ENCODE peak calls at places on chromosomes 4 and X, in nine cellular contexts. D, G, Z, S, Y, N, B, Q and E are unnamed samples. For H3K4me1, the result is how much of the 10 kb centered on the place peaks cover.

GRCh38 chr4:43330288-43330687 is 437.8 kb downstream of the GRXCR1 start:
- DNase-seq in D (peak), G (no peak), Z (no peak), S (no peak), Y (no peak), N (no peak), B (no peak), Q (no peak), E (no peak)

GRCh38 chr4:106365613-106366012 is 3.0 kb downstream of the GIMD1 start:
- DNase-seq in D (peak), G (no peak), Z (no peak), S (peak), Y (no peak), N (no peak), B (no peak), Q (no peak), E (no peak)

GRCh38 chrX:12903646-12904045 is 2.8 kb upstream of the TLR8 start:
- DNase-seq in D (no peak), G (no peak), Z (no peak), S (no peak), Y (no peak), N (no peak), B (no peak), Q (no peak), E (no peak)

GRCh38 chrX:105975382-105975781 is 63.1 kb downstream of the SERPINA7 start:
- DNase-seq in D (no peak), G (no peak), Z (no peak), S (peak), Y (no peak), N (no peak), B (no peak), Q (no peak), E (no peak)

GRCh38 chrX:20857746-20858145 is 516.5 kb upstream of the CNKSR2 start:
- DNase-seq in D (peak), G (no peak), Z (no peak), S (peak), Y (no peak), N (no peak), B (no peak), Q (no peak), E (no peak)

GRCh38 chr4:123783936-123784335 is 387.3 kb downstream of the SPRY1 start:
- DNase-seq in D (peak), G (no peak), Z (no peak), S (no peak), Y (no peak), N (no peak), B (no peak), Q (no peak), E (no peak)

GRCh38 chr4:152700151-152700550 is 20.4 kb upstream of the TMEM154 start:
- DNase-seq in D (peak), G (no peak), Z (no peak), S (no peak), Y (no peak), N (no peak), B (no peak), Q (no peak), E (peak)

GRCh38 chr4:85910985-85911384 is 436.0 kb downstream of the ARHGAP24 start:
- DNase-seq in D (no peak), G (no peak), Z (no peak), S (no peak), Y (no peak), N (no peak), B (no peak), Q (no peak), E (peak)

GRCh38 chr4:90317785-90318184 is 190.6 kb downstream of the CCSER1 start:
- DNase-seq in D (peak), G (no peak), Z (no peak), S (no peak), Y (no peak), N (no peak), B (no peak), Q (no peak), E (no peak)

GRCh38 chrX:16082470-16083085 is 40.8 kb upstream of the GRPR start:
- DNase-seq in D (no peak), G (no peak), Z (no peak), S (no peak), Y (no peak), N (no peak), B (no peak), Q (no peak), E (no peak)

GRCh38 chr4:31005037-31005436 is 284.9 kb downstream of the PCDH7 start:
- DNase-seq in D (no peak), G (no peak), Z (no peak), S (no peak), Y (no peak), N (no peak), B (no peak), Q (no peak), E (no peak)

GRCh38 chr4:101630319-101630986 is 160.1 kb upstream of the BANK1 start:
- DNase-seq in D (no peak), G (no peak), Z (no peak), S (no peak), Y (no peak), N (no peak), B (no peak), Q (no peak), E (no peak)

GRCh38 chr4:8917321-8917811 is 45.7 kb upstream of the HMX1 start:
- DNase-seq in D (no peak), G (peak), Z (peak), S (no peak), Y (no peak), N (no peak), B (peak), Q (no peak), E (no peak)

GRCh38 chrX:132193872-132194574 is 25.2 kb downstream of the RAP2C start:
- DNase-seq in D (no peak), G (no peak), Z (no peak), S (no peak), Y (no peak), N (no peak), B (no peak), Q (no peak), E (no peak)

GRCh38 chr4:55004831-55005230 is 120.6 kb downstream of the KDR start:
- DNase-seq in D (peak), G (no peak), Z (peak), S (no peak), Y (no peak), N (no peak), B (no peak), Q (no peak), E (no peak)

GRCh38 chr4:100417565-100417964 is 100.3 kb downstream of the EMCN start:
- DNase-seq in D (peak), G (no peak), Z (no peak), S (no peak), Y (peak), N (no peak), B (no peak), Q (no peak), E (no peak)

GRCh38 chrX:113929004-113929403 is 654.9 kb upstream of the HTR2C start:
- DNase-seq in D (peak), G (peak), Z (no peak), S (peak), Y (peak), N (no peak), B (peak), Q (peak), E (peak)

GRCh38 chr4:124278477-124278876 is 434.1 kb downstream of the ANKRD50 start:
- DNase-seq in D (peak), G (no peak), Z (no peak), S (no peak), Y (no peak), N (no peak), B (no peak), Q (no peak), E (no peak)

GRCh38 chr4:106585920-106586349 is 217.4 kb upstream of the GIMD1 start:
- DNase-seq in D (no peak), G (no peak), Z (no peak), S (no peak), Y (no peak), N (no peak), B (no peak), Q (no peak), E (no peak)

GRCh38 chrX:153867139-153867538 is 18.8 kb downstream of the L1CAM start:
- DNase-seq in D (no peak), G (no peak), Z (no peak), S (no peak), Y (no peak), N (no peak), B (no peak), Q (no peak), E (no peak)

GRCh38 chr4:78667764-78668163 is 108.4 kb upstream of the BMP2K start:
- DNase-seq in D (no peak), G (no peak), Z (no peak), S (no peak), Y (no peak), N (no peak), B (no peak), Q (no peak), E (no peak)

GRCh38 chrX:24410514-24411189 is 50.2 kb downstream of the SUPT20HL1 start:
- DNase-seq in D (no peak), G (no peak), Z (no peak), S (no peak), Y (no peak), N (no peak), B (no peak), Q (no peak), E (no peak)

GRCh38 chr4:7815562-7815961 is 124.1 kb downstream of the AFAP1 start:
- DNase-seq in D (peak), G (no peak), Z (no peak), S (peak), Y (no peak), N (no peak), B (no peak), Q (no peak), E (no peak)

GRCh38 chrX:86946569-86946968 is 571.0 kb upstream of the KLHL4 start:
- DNase-seq in D (no peak), G (no peak), Z (no peak), S (peak), Y (no peak), N (no peak), B (no peak), Q (no peak), E (peak)

GRCh38 chrX:17160971-17161370 is 214.0 kb upstream of the NHS start:
- DNase-seq in D (no peak), G (no peak), Z (no peak), S (peak), Y (no peak), N (no peak), B (no peak), Q (no peak), E (no peak)

GRCh38 chr4:64360664-64361398 is 48.4 kb downstream of the TECRL start:
- DNase-seq in D (no peak), G (no peak), Z (no peak), S (no peak), Y (no peak), N (no peak), B (no peak), Q (no peak), E (peak)

GRCh38 chrX:151713859-151714258 is 2.0 kb upstream of the FATE1 start:
- DNase-seq in D (no peak), G (no peak), Z (no peak), S (peak), Y (peak), N (no peak), B (no peak), Q (no peak), E (peak)

GRCh38 chr4:78039678-78040077 is 17.4 kb upstream of the FRAS1 start:
- DNase-seq in D (no peak), G (no peak), Z (no peak), S (no peak), Y (no peak), N (no peak), B (no peak), Q (no peak), E (no peak)

DNA sequence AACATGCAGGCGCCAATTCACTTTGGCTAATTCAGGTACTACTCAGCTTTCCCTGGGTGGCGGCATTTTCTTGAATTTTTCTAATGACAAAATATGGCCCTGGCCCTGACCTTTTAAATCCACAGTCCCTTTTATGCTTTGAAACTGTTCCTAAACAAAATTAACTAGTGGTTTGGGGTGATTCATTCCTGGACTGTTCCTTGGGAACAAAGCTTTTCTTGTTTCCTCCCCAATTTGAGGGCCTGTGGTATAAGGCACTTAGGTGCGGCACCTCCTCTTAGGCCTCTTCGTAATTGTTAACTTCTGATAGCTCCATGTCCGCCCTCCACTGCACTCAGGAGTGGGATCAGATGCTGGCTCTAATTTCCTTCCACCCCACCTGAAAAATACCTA is 40.6 kb downstream of the NSG1 start:
- DNase-seq in D (peak), G (no peak), Z (no peak), S (no peak), Y (no peak), N (no peak), B (no peak), Q (no peak), E (no peak)
- H3K4me1 ChIP-seq in D (under half), G (under half), Z (under half), S (under half), Y (under half), N (under half), B (under half), Q (under half), E (under half)

DNA sequence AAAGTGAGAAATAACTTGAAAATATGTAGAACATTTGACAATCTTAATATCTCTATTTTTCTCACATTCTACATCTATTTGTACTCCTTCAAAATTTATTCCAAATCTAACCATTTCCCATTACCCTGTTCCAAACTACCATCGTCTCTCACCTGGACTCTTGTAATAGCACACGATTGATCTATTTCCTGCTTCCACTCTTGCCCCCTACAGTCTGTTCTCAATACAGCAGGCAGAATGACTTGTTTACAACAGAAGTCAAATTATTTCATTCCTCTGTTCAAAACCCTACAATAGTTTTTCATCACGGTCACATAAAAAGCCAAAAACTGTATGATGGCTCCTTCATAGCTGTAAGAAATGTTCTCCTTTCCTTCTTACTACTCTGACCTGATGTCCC is 21.1 kb upstream of the LUZP4 start:
- DNase-seq in D (no peak), G (no peak), Z (no peak), S (peak), Y (peak), N (no peak), B (no peak), Q (no peak), E (peak)
- TF ChIP-seq CTCF in D (peak), G (peak), Z (no peak), S (no peak), Y (peak), N (peak), B (no peak), Q (peak), E (peak)

DNA sequence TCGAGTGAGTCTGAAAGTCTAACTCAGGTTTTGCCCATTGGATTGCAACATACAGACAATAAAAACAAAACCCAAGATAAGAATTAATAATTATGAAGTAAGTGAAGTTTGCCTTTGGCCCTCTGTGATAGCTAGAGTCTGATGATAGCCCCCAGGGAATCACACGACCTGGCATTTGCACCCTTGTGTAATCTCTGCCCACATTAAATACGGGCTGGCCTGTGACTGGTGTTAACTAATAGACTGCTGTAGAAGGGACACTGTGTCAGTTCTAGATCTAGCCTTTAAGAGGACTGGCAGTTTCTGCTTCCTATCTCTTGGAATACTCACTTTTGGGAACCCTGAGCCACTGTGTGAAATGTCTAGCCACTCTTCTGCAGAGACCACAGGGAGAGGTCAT is 8.0 kb upstream of the CXorf66 start:
- DNase-seq in D (no peak), G (no peak), Z (no peak), S (no peak), Y (no peak), N (no peak), B (no peak), Q (no peak), E (no peak)
- H3K4me3 ChIP-seq in D (no peak), G (no peak), Z (no peak), S (no peak), Y (no peak), N (no peak), B (no peak), Q (no peak), E (no peak)

GRCh38 chrX:110120025-110120424 is 117.1 kb downstream of the TMEM164 start:
- DNase-seq in D (no peak), G (no peak), Z (no peak), S (peak), Y (no peak), N (no peak), B (peak), Q (no peak), E (no peak)

GRCh38 chrX:110116581-110116980 is 113.7 kb downstream of the TMEM164 start:
- DNase-seq in D (no peak), G (no peak), Z (no peak), S (no peak), Y (no peak), N (no peak), B (no peak), Q (no peak), E (no peak)

GRCh38 chrX:110118535-110118934 is 115.6 kb downstream of the TMEM164 start:
- DNase-seq in D (no peak), G (no peak), Z (no peak), S (no peak), Y (no peak), N (no peak), B (no peak), Q (no peak), E (no peak)

GRCh38 chrX:110116066-110116465 is 113.2 kb downstream of the TMEM164 start:
- DNase-seq in D (no peak), G (no peak), Z (no peak), S (no peak), Y (no peak), N (no peak), B (no peak), Q (no peak), E (no peak)

GRCh38 chrX:110119480-110119879 is 116.6 kb downstream of the TMEM164 start:
- DNase-seq in D (no peak), G (no peak), Z (no peak), S (no peak), Y (no peak), N (no peak), B (no peak), Q (no peak), E (no peak)
- H3K4me1 ChIP-seq in D (under half), G (under half), Z (under half), S (under half), Y (under half), N (under half), B (under half), Q (under half), E (under half)

GRCh38 chrX:31038585-31039326 is 33.1 kb downstream of the FTHL17 start:
- DNase-seq in D (peak), G (peak), Z (no peak), S (peak), Y (peak), N (no peak), B (peak), Q (peak), E (peak)
- TF ChIP-seq CTCF in D (peak), G (peak), Z (peak), S (peak), Y (peak), N (peak), B (no peak), Q (peak), E (peak)

DNA sequence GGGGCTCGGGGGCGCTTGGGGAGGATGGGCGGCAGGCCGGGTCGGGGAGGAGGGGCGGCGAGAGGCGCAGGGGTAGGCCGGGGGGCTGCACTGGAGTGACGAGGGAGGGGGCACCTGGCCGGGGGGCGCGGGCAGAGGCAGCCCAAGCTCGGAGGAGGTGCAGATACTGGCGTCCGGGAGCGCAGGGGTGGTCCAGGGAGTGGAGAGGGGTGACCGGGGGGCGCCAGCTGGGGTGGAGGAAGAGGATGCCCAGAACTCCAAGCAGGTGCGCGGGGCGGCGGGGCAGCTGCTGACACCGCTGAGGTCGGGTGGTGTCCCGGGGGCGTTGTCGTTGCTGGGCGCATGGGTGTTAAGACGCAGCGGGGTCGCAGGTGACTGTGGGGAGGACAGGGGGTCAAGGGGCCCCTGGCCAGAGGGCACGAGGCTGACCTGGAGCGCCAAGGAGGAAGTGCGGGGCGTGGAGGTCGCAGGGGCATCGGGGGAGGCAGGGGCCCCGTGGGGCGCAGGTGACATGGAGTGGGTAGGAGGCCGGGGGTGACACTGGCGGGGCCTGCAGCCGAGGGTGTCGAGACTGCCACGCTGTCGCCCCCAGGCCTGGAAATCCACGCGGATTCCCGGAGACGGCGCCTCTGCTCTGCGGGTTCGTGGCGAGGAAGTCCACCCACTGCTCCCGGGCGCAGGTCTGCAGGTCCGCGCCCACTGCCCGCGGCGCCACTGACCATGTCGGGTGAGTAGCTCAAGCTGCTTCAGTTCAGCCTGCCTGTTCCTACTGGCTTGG is 928 bp downstream of the GYG2 start:
- DNase-seq in D (no peak), G (no peak), Z (no peak), S (no peak), Y (no peak), N (no peak), B (no peak), Q (no peak), E (peak)
- H3K4me3 ChIP-seq in D (no peak), G (peak), Z (peak), S (peak), Y (no peak), N (peak), B (peak), Q (no peak), E (peak)

GRCh38 chrX:118212817-118213183 is 96.2 kb upstream of the KLHL13 start:
- DNase-seq in D (peak), G (no peak), Z (no peak), S (no peak), Y (no peak), N (no peak), B (no peak), Q (no peak), E (no peak)
- H3K4me1 ChIP-seq in D (under half), G (under half), Z (under half), S (under half), Y (under half), N (under half), B (under half), Q (under half), E (under half)